ENCODE peak calls at places on chromosomes 5 and 9, in six cellular contexts. M, V, I, T, O and L are unnamed samples.

GRCh38 chr5:134133995-134134541 is 19.6 kb downstream of the TCF7 start:
- DNase-seq in M (peak; percentile 52), V (peak; percentile 44), I (peak; percentile 8), T (no peak), O (peak; percentile 39), L (no peak)

GRCh38 chr9:93452710-93453046 is 703 bp downstream of the FAM120AOS start:
- DNase-seq in M (peak; percentile 84), V (no peak), I (no peak), T (peak; percentile 45), O (peak; percentile 76), L (peak; percentile 12)

GRCh38 chr5:95713960-95714710 is 17.0 kb upstream of the RHOBTB3 start:
- DNase-seq in M (no peak), V (no peak), I (no peak), T (no peak), O (no peak), L (no peak)

GRCh38 chr5:93511445-93511844 is 69.6 kb downstream of the NR2F1-AS1 start:
- DNase-seq in M (no peak), V (no peak), I (no peak), T (no peak), O (no peak), L (no peak)

GRCh38 chr9:133396952-133397351 is 20.8 kb downstream of the STKLD1 start:
- DNase-seq in M (no peak), V (no peak), I (no peak), T (peak; percentile 65), O (peak; percentile 70), L (no peak)

GRCh38 chr5:177099422-177100093 is 12.8 kb downstream of the FGFR4 start:
- DNase-seq in M (no peak), V (no peak), I (no peak), T (no peak), O (no peak), L (no peak)

GRCh38 chr5:178116406-178116885 is 3.1 kb downstream of the N4BP3 start:
- DNase-seq in M (peak; percentile 92), V (no peak), I (peak; percentile 79), T (no peak), O (no peak), L (peak; percentile 73)

GRCh38 chr5:165405340-165405739 is 1899.9 kb downstream of the MAT2B start:
- DNase-seq in M (no peak), V (no peak), I (no peak), T (no peak), O (no peak), L (no peak)

GRCh38 chr9:130072515-130073235 is 19.0 kb downstream of the GPR107 start:
- DNase-seq in M (no peak), V (no peak), I (no peak), T (no peak), O (no peak), L (no peak)

GRCh38 chr5:40904205-40904993 is 4.9 kb upstream of the C7 start:
- DNase-seq in M (no peak), V (no peak), I (no peak), T (peak; percentile 67), O (no peak), L (no peak)

GRCh38 chr5:179879690-179880010 is 21.0 kb upstream of the MRNIP start:
- DNase-seq in M (peak; percentile 61), V (no peak), I (no peak), T (no peak), O (peak; percentile 61), L (no peak)

GRCh38 chr9:127751269-127752054 is 16.4 kb upstream of the TOR2A start:
- DNase-seq in M (no peak), V (no peak), I (no peak), T (peak; percentile 65), O (no peak), L (no peak)

GRCh38 chr9:30198463-30199309 is 2185.8 kb upstream of the ACO1 start:
- DNase-seq in M (no peak), V (no peak), I (no peak), T (no peak), O (peak; percentile 38), L (no peak)

GRCh38 chr9:133237271-133237731 is 28.3 kb upstream of the OBP2B start:
- DNase-seq in M (peak; percentile 51), V (no peak), I (no peak), T (no peak), O (no peak), L (no peak)

GRCh38 chr9:70607926-70608325 is 193.5 kb upstream of the KLF9 start:
- DNase-seq in M (no peak), V (no peak), I (no peak), T (no peak), O (no peak), L (no peak)

GRCh38 chr5:80959138-80959537 is 1.0 kb upstream of the RASGRF2 start:
- DNase-seq in M (no peak), V (no peak), I (no peak), T (no peak), O (no peak), L (no peak)

DNA sequence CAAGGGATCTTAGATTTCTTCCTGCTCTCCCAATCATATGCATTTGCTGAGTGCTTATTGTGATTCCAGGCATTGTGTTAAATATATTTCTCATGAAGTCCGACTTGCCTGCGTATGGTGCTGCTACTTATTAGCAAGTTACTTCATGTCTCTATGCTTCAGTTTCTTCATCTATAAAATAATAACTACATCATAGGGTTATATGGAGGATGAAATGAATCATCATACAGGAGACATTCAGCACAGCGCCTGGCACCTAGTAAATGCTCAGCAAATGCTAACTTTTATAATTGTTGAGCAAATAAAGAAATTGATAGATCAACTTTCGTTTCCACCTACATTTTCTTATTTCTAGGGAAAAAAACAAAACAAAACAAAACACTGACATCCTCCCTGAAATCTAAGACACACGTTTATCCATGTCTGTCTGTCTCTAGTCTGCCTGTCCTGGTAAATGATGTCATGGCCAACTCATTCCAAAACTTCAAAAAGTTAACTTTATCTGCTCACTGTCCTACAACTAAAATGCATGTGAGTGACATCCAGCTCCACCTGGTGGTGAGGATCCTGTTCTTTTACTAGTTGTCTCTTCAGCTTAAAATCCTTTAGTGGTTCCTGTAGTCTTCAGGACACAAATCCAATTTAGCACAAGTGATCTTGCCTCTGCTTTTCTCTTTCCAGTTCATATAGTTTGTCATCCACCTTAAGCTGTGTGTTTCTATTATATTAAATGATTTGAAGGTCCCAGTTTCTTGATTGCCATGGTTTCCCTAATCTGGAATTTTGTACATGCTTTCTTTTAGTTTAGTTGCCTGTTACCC is 27.7 kb downstream of the PPP3R2 start:
- DNase-seq in M (no peak), V (no peak), I (peak; percentile 38), T (peak; percentile 33), O (no peak), L (no peak)
- H3K36me3 ChIP-seq in M (peaks cover 2% of the 10 kb centered on the region), V (peaks cover 22% of the 10 kb centered on the region), I (peaks cover 6% of the 10 kb centered on the region), T (peaks cover 13% of the 10 kb centered on the region), O (no peaks in the 10 kb centered on the region), L (peaks cover 27% of the 10 kb centered on the region)

DNA sequence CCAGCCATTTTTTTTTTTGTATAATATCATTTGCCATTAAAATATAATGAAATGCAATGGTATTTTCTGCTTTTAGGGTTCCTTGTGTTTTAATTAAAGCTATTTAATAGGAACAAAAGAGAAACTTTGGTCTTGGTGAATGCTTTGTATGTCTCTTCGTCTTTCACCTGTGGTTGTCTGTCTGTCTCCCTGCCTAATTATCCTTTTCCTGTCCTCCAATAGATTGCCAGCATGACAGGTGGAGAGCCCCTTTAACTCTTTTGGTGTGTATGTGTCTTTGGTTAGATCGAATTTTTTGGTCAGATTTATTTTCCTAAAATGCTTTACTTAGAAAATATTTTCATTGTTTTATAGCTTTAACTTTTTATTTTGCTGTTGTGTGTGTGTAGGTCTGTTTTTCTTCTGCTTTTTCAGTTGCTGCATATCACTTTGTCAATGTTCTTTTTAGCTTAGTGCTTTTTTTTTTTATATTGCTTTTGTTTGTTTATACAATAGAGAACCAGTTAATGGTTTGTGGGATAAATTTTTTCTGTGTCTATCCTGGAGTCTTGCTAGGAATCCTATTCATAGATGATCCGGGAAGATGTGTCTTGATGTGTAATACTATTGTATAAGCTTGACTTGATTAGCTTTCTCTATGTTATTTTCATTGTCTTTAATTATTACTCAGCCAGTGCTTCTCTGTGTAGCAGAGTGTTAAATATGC is 8.6 kb downstream of the CHMP5 start:
- DNase-seq in M (no peak), V (no peak), I (no peak), T (no peak), O (no peak), L (no peak)
- H3K36me3 ChIP-seq in M (peaks cover 6% of the 10 kb centered on the region), V (peaks cover 17% of the 10 kb centered on the region), I (peaks cover 52% of the 10 kb centered on the region), T (peaks cover 53% of the 10 kb centered on the region), O (no peaks in the 10 kb centered on the region), L (peaks cover 61% of the 10 kb centered on the region)

GRCh38 chr9:120396418-120396817 is 183.5 kb downstream of the CDK5RAP2 start:
- DNase-seq in M (no peak), V (no peak), I (no peak), T (no peak), O (no peak), L (no peak)
- H3K36me3 ChIP-seq in M (no peaks in the 10 kb centered on the region), V (peaks cover 8% of the 10 kb centered on the region), I (peaks cover 55% of the 10 kb centered on the region), T (peaks cover 86% of the 10 kb centered on the region), O (no peaks in the 10 kb centered on the region), L (peaks cover 70% of the 10 kb centered on the region)

GRCh38 chr9:95061916-95062600 is 255.5 kb downstream of the FANCC start:
- DNase-seq in M (no peak), V (no peak), I (no peak), T (no peak), O (no peak), L (no peak)
- H3K36me3 ChIP-seq in M (no peaks in the 10 kb centered on the region), V (no peaks in the 10 kb centered on the region), I (no peaks in the 10 kb centered on the region), T (peaks cover 9% of the 10 kb centered on the region), O (no peaks in the 10 kb centered on the region), L (peaks cover 4% of the 10 kb centered on the region)

GRCh38 chr9:124355941-124356744 is 59.1 kb downstream of the PSMB7 start:
- DNase-seq in M (no peak), V (no peak), I (no peak), T (peak; percentile 5), O (no peak), L (no peak)

GRCh38 chr9:124356745-124357390 is 58.4 kb downstream of the PSMB7 start:
- DNase-seq in M (no peak), V (no peak), I (no peak), T (no peak), O (no peak), L (no peak)

GRCh38 chr9:124353811-124354274 is 61.4 kb downstream of the PSMB7 start:
- DNase-seq in M (peak; percentile 29), V (no peak), I (no peak), T (peak; percentile 4), O (no peak), L (no peak)

GRCh38 chr9:124354364-124355031 is 60.7 kb downstream of the PSMB7 start:
- DNase-seq in M (peak; percentile 73), V (no peak), I (no peak), T (peak; percentile 7), O (no peak), L (no peak)

DNA sequence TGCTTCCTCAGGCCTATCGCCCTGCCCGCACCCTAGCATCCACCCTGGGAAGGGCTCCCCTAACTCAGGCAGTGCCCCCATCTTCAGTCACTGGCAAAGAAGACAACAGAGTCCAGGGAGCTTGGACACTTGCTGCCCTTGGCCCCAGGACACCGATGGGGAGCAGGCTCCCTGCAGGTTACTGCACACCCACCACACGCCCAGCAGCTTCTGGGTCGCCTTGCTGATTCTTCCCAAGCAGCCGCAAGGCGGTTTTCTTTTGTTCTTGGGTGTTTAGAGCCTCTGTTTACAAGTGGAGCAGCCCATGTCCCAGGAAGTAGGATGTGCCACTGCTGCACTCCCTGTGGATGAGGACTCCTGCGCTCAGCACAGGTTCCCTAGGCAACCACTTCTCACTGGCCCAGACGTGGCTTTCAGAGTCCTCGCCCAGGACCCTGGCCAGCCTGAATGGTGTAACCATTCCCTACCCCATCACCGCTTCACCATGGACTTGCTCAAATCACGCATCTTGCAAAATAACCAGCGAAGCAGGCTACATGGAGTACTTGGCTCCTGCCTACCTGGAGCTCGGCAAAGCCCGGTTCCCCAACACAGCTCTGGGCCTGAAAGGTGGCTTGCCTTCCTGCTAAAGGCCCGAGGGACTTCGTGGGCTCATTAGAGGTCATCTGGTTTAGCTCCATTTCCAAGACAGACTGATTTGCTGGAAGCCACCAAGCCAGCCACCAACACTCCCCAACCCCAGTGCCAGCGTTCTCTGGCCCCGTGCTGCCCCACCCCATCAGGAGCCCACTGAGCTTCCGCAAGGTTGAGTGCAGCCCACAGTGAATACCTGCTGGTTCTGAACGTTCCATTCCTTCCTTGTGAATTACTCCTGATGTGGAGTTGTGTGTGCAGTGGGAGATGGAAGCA is 60.0 kb downstream of the PSMB7 start:
- DNase-seq in M (no peak), V (no peak), I (no peak), T (peak; percentile 4), O (no peak), L (no peak)
- H3K36me3 ChIP-seq in M (peaks cover 2% of the 10 kb centered on the region), V (peaks cover 7% of the 10 kb centered on the region), I (peaks cover 26% of the 10 kb centered on the region), T (peaks cover 60% of the 10 kb centered on the region), O (no peaks in the 10 kb centered on the region), L (peaks cover 64% of the 10 kb centered on the region)